ENCODE peak calls at places on chromosomes 6 and 20, in five cellular contexts. One of them, this sample, is unnamed.

GRCh38 chr20:24771651-24772061 is 177.4 kb upstream of the CST7 start:
- DNase-seq in A549: no peak
- DNase-seq in spleen: peak
- DNase-seq in heart left ventricle: no peak
- DNase-seq in tibial nerve: no peak
- DNase-seq in this sample: peak

GRCh38 chr6:151870375-151870774 is 62.9 kb downstream of the ESR1 start:
- DNase-seq in tibial nerve: no peak
- DNase-seq in spleen: no peak
- DNase-seq in A549: no peak
- DNase-seq in heart left ventricle: no peak
- DNase-seq in this sample: no peak

GRCh38 chr6:170424634-170425126 is 118.1 kb downstream of the FAM120B start:
- DNase-seq in tibial nerve: no peak
- DNase-seq in heart left ventricle: no peak
- DNase-seq in A549: no peak
- DNase-seq in spleen: no peak
- DNase-seq in this sample: no peak

GRCh38 chr20:41242352-41242751 is 75.2 kb downstream of the ZHX3 start:
- DNase-seq in heart left ventricle: no peak
- DNase-seq in tibial nerve: no peak
- DNase-seq in spleen: no peak
- DNase-seq in A549: no peak
- DNase-seq in this sample: no peak

GRCh38 chr6:2353412-2354137 is 108.2 kb upstream of the GMDS start:
- DNase-seq in spleen: no peak
- DNase-seq in tibial nerve: peak
- DNase-seq in heart left ventricle: peak
- DNase-seq in A549: peak
- DNase-seq in this sample: peak

GRCh38 chr6:12572884-12573824 is 143.4 kb upstream of the PHACTR1 start:
- DNase-seq in spleen: no peak
- DNase-seq in heart left ventricle: no peak
- DNase-seq in A549: peak
- DNase-seq in tibial nerve: no peak
- DNase-seq in this sample: no peak

GRCh38 chr6:26065952-26066380 is 21.3 kb upstream of the HFE start:
- DNase-seq in spleen: no peak
- DNase-seq in heart left ventricle: peak
- DNase-seq in tibial nerve: no peak
- DNase-seq in A549: peak
- DNase-seq in this sample: peak

GRCh38 chr6:138387577-138388368 is 10.1 kb downstream of the SMIM28 start:
- DNase-seq in spleen: no peak
- DNase-seq in A549: no peak
- DNase-seq in heart left ventricle: no peak
- DNase-seq in tibial nerve: no peak
- DNase-seq in this sample: no peak

GRCh38 chr6:117992856-117993255 is 85.8 kb downstream of the SLC35F1 start:
- DNase-seq in A549: no peak
- DNase-seq in heart left ventricle: no peak
- DNase-seq in tibial nerve: no peak
- DNase-seq in spleen: no peak
- DNase-seq in this sample: no peak

GRCh38 chr6:152721956-152722355 is 24.3 kb downstream of the MYCT1 start:
- DNase-seq in heart left ventricle: no peak
- DNase-seq in spleen: peak
- DNase-seq in A549: no peak
- DNase-seq in tibial nerve: no peak
- DNase-seq in this sample: no peak

GRCh38 chr6:154930490-154930889 is 64.6 kb upstream of the TIAM2 start:
- DNase-seq in heart left ventricle: no peak
- DNase-seq in tibial nerve: no peak
- DNase-seq in A549: no peak
- DNase-seq in spleen: no peak
- DNase-seq in this sample: no peak

GRCh38 chr6:26194774-26195375 is 107.6 kb downstream of the HFE start:
- DNase-seq in spleen: no peak
- DNase-seq in heart left ventricle: no peak
- DNase-seq in tibial nerve: no peak
- DNase-seq in A549: no peak
- DNase-seq in this sample: no peak

GRCh38 chr6:41315943-41316342 is 19.5 kb upstream of the NCR2 start:
- DNase-seq in heart left ventricle: no peak
- DNase-seq in spleen: no peak
- DNase-seq in tibial nerve: no peak
- DNase-seq in A549: no peak
- DNase-seq in this sample: no peak

GRCh38 chr6:4788953-4789584 is 12.9 kb downstream of the CDYL start:
- DNase-seq in spleen: peak
- DNase-seq in heart left ventricle: no peak
- DNase-seq in tibial nerve: no peak
- DNase-seq in A549: no peak
- DNase-seq in this sample: no peak

GRCh38 chr20:57425150-57426013 is 34.2 kb downstream of the RBM38 start:
- DNase-seq in A549: no peak
- DNase-seq in heart left ventricle: no peak
- DNase-seq in tibial nerve: no peak
- DNase-seq in spleen: peak
- DNase-seq in this sample: no peak

GRCh38 chr6:31615748-31616147 is 714 bp downstream of the AIF1 start:
- DNase-seq in heart left ventricle: no peak
- DNase-seq in tibial nerve: no peak
- DNase-seq in spleen: peak
- DNase-seq in A549: no peak
- DNase-seq in this sample: no peak

GRCh38 chr20:25087186-25087929 is 5.4 kb upstream of the VSX1 start:
- DNase-seq in tibial nerve: no peak
- DNase-seq in heart left ventricle: no peak
- DNase-seq in spleen: no peak
- DNase-seq in A549: no peak
- DNase-seq in this sample: no peak

GRCh38 chr6:139409026-139409425 is 34.6 kb upstream of the CITED2 start:
- DNase-seq in A549: no peak
- DNase-seq in spleen: no peak
- DNase-seq in tibial nerve: no peak
- DNase-seq in heart left ventricle: no peak
- DNase-seq in this sample: no peak

GRCh38 chr6:27899543-27899942 is 12.7 kb downstream of the OR2B2 start:
- DNase-seq in tibial nerve: no peak
- DNase-seq in heart left ventricle: no peak
- DNase-seq in spleen: no peak
- DNase-seq in A549: no peak
- DNase-seq in this sample: no peak

GRCh38 chr20:49287555-49288249 is 9.8 kb upstream of the ZNFX1 start:
- DNase-seq in heart left ventricle: no peak
- DNase-seq in A549: no peak
- DNase-seq in spleen: no peak
- DNase-seq in tibial nerve: no peak
- DNase-seq in this sample: no peak

GRCh38 chr20:50874758-50875665 is 56.2 kb downstream of the ADNP start:
- DNase-seq in A549: no peak
- DNase-seq in tibial nerve: no peak
- DNase-seq in spleen: peak
- DNase-seq in heart left ventricle: no peak
- DNase-seq in this sample: no peak

GRCh38 chr6:214428-214827 is 77.9 kb upstream of the DUSP22 start:
- DNase-seq in spleen: no peak
- DNase-seq in heart left ventricle: no peak
- DNase-seq in A549: no peak
- DNase-seq in tibial nerve: no peak
- DNase-seq in this sample: no peak

GRCh38 chr6:144485531-144485930 is 200.4 kb downstream of the UTRN start:
- DNase-seq in spleen: no peak
- DNase-seq in A549: no peak
- DNase-seq in tibial nerve: no peak
- DNase-seq in heart left ventricle: no peak
- DNase-seq in this sample: no peak

GRCh38 chr6:71510057-71510713 is 221.6 kb downstream of the OGFRL1 start:
- DNase-seq in tibial nerve: no peak
- DNase-seq in A549: peak
- DNase-seq in heart left ventricle: peak
- DNase-seq in spleen: peak
- DNase-seq in this sample: peak

GRCh38 chr6:147177286-147177685 is 26.9 kb upstream of the STXBP5 start:
- DNase-seq in heart left ventricle: no peak
- DNase-seq in A549: no peak
- DNase-seq in spleen: no peak
- DNase-seq in tibial nerve: no peak
- DNase-seq in this sample: no peak

GRCh38 chr20:12458241-12458640 is 540.5 kb downstream of the BTBD3 start:
- DNase-seq in A549: no peak
- DNase-seq in spleen: no peak
- DNase-seq in tibial nerve: no peak
- DNase-seq in heart left ventricle: no peak
- DNase-seq in this sample: no peak

GRCh38 chr6:104603108-104603745 is 256.5 kb downstream of the HACE1 start:
- DNase-seq in tibial nerve: no peak
- DNase-seq in heart left ventricle: no peak
- DNase-seq in A549: no peak
- DNase-seq in spleen: no peak
- DNase-seq in this sample: no peak
- H3K4me3 ChIP-seq in tibial nerve: no peak
- H3K4me3 ChIP-seq in heart left ventricle: no peak
- H3K4me3 ChIP-seq in A549: no peak
- H3K4me3 ChIP-seq in spleen: no peak
- H3K4me3 ChIP-seq in this sample: no peak

DNA sequence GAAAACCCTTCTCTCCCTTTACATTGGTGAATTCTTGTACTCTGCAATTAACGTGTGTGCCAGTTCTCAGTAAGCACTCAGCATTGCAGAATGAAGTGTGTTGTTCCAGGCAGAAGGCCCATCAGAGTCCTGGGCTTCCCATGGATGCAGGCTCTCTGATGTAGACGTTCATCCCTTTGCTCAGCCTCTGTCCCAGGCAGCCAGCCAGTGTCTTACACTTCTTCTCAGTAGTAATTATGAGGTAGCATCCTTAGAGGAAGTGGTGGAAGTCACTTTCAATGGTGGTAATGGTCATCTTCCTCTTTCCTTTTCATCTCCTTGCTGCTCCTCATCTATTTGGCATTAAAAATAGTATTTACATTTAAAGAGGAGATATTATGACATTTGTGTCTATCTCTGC is 66.7 kb upstream of the FYN start:
- DNase-seq in tibial nerve: no peak
- DNase-seq in heart left ventricle: no peak
- DNase-seq in spleen: no peak
- DNase-seq in A549: no peak
- DNase-seq in this sample: no peak
- TF ChIP-seq POLR2A in tibial nerve: no peak
- TF ChIP-seq POLR2A in heart left ventricle: no peak
- TF ChIP-seq POLR2A in spleen: no peak
- TF ChIP-seq POLR2A in A549: no peak
- TF ChIP-seq POLR2A in this sample: no peak

GRCh38 chr20:18705906-18706305 is 107.7 kb upstream of the SCP2D1 start:
- DNase-seq in tibial nerve: no peak
- DNase-seq in spleen: no peak
- DNase-seq in A549: no peak
- DNase-seq in heart left ventricle: no peak
- DNase-seq in this sample: no peak
- H3K4me3 ChIP-seq in tibial nerve: no peak
- H3K4me3 ChIP-seq in spleen: no peak
- H3K4me3 ChIP-seq in A549: no peak
- H3K4me3 ChIP-seq in heart left ventricle: no peak
- H3K4me3 ChIP-seq in this sample: no peak

GRCh38 chr6:136751478-136751956 is 40.8 kb downstream of the MAP3K5 start:
- DNase-seq in A549: no peak
- DNase-seq in spleen: no peak
- DNase-seq in tibial nerve: no peak
- DNase-seq in heart left ventricle: no peak
- DNase-seq in this sample: no peak

GRCh38 chr6:136752554-136752953 is 39.7 kb downstream of the MAP3K5 start:
- DNase-seq in A549: no peak
- DNase-seq in spleen: no peak
- DNase-seq in tibial nerve: no peak
- DNase-seq in heart left ventricle: no peak
- DNase-seq in this sample: no peak

GRCh38 chr6:136751991-136752390 is 40.3 kb downstream of the MAP3K5 start:
- DNase-seq in heart left ventricle: no peak
- DNase-seq in A549: no peak
- DNase-seq in spleen: no peak
- DNase-seq in tibial nerve: no peak
- DNase-seq in this sample: no peak

GRCh38 chr6:136754820-136755219 is 37.5 kb downstream of the MAP3K5 start:
- DNase-seq in heart left ventricle: no peak
- DNase-seq in A549: no peak
- DNase-seq in tibial nerve: no peak
- DNase-seq in spleen: no peak
- DNase-seq in this sample: no peak

GRCh38 chr6:136753624-136754023 is 38.7 kb downstream of the MAP3K5 start:
- DNase-seq in heart left ventricle: no peak
- DNase-seq in tibial nerve: no peak
- DNase-seq in A549: no peak
- DNase-seq in spleen: peak
- DNase-seq in this sample: no peak
- TF ChIP-seq POLR2A in heart left ventricle: no peak
- TF ChIP-seq POLR2A in tibial nerve: no peak
- TF ChIP-seq POLR2A in A549: no peak
- TF ChIP-seq POLR2A in spleen: no peak
- TF ChIP-seq POLR2A in this sample: no peak

DNA sequence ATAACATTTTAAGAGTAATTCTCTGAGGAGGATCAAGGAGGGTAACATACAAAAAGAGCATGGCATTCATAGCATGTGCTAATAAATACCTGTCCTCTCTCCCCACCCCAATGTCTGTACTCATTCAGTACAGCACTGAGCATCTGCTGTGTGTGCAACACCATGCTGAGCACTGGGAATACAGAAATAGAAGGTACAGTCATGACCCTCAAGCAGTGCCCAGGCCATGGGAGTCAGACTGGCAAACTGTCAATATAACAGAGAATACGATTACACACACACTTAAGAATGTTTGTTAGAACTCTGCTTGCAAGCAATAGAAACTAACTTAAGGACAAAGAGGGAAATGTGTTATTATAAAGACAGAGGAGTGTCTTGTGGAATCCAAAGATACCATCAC is 24.7 kb upstream of the ZFAND3 start:
- DNase-seq in tibial nerve: no peak
- DNase-seq in A549: no peak
- DNase-seq in heart left ventricle: no peak
- DNase-seq in spleen: no peak
- DNase-seq in this sample: no peak
- H3K4me3 ChIP-seq in tibial nerve: no peak
- H3K4me3 ChIP-seq in A549: no peak
- H3K4me3 ChIP-seq in heart left ventricle: no peak
- H3K4me3 ChIP-seq in spleen: no peak
- H3K4me3 ChIP-seq in this sample: no peak

This sample was measured in testis.